ENCODE peak calls at places on chromosomes 5 and 9, in six cellular contexts. T, C, G, Q, L and S are unnamed samples.

GRCh38 chr5:122835681-122836080 is 9.7 kb upstream of the SNX24 start:
- ATAC-seq in G (no peak), C (no peak), Q (no peak), L (no peak), T (no peak), S (no peak)

GRCh38 chr9:71886015-71886414 is 25.0 kb downstream of the ABHD17B start:
- ATAC-seq in C (no peak), L (no peak), Q (no peak), T (no peak), G (no peak), S (no peak)

GRCh38 chr9:89311346-89312153 is 555 bp downstream of the CKS2 start:
- ATAC-seq in T (peak), G (no peak), Q (peak), C (peak), L (no peak), S (no peak)

GRCh38 chr9:32455738-32456137 is 70.3 kb downstream of the RIGI start:
- ATAC-seq in Q (no peak), C (no peak), G (no peak), L (no peak), T (no peak), S (no peak)

GRCh38 chr9:126829035-126829434 is 24.2 kb downstream of the ZBTB43 start:
- ATAC-seq in G (no peak), C (no peak), L (no peak), T (no peak), Q (no peak), S (no peak)

GRCh38 chr9:133396952-133397351 is 20.8 kb downstream of the STKLD1 start:
- ATAC-seq in G (no peak), C (no peak), L (no peak), T (peak), Q (no peak), S (no peak)

GRCh38 chr9:91211919-91212318 is 149.8 kb downstream of the AUH start:
- ATAC-seq in T (no peak), C (no peak), L (peak), G (peak), Q (peak), S (no peak)

GRCh38 chr5:38166832-38167231 is 91.5 kb upstream of the EGFLAM start:
- ATAC-seq in G (no peak), C (no peak), Q (no peak), L (no peak), T (no peak), S (no peak)

GRCh38 chr9:125659201-125659840 is 47.7 kb downstream of the MAPKAP1 start:
- ATAC-seq in G (no peak), C (no peak), T (no peak), Q (no peak), L (no peak), S (no peak)

GRCh38 chr5:97998946-97999345 is 774.5 kb upstream of the RGMB start:
- ATAC-seq in Q (no peak), C (no peak), L (no peak), G (no peak), T (no peak), S (peak)

GRCh38 chr5:56481998-56482698 is 249.0 kb upstream of the ANKRD55 start:
- ATAC-seq in L (no peak), Q (no peak), G (no peak), T (no peak), C (peak), S (no peak)

GRCh38 chr5:35780236-35780635 is 76.5 kb upstream of the IL7R start:
- ATAC-seq in G (peak), C (no peak), T (no peak), Q (no peak), L (no peak), S (no peak)

GRCh38 chr9:87148391-87149237 is 201.3 kb upstream of the GAS1 start:
- ATAC-seq in G (no peak), C (peak), Q (peak), T (no peak), L (peak), S (peak)